ENCODE peak calls at places on chromosomes 7 and 10, in six cellular contexts. I is WTC11, W is NB4, Q is GM12878, V is HFFc6, X is A549. Z is an unnamed sample.

GRCh38 chr7:87359366-87359765 is 13.9 kb downstream of the CROT start:
- DNase-seq in I (no peak), W (no peak), Q (no peak), V (peak), X (no peak), Z (no peak)

GRCh38 chr10:108556176-108556575 is 1367.1 kb downstream of the XPNPEP1 start:
- DNase-seq in I (no peak), W (no peak), Q (no peak), V (no peak), X (no peak), Z (no peak)

GRCh38 chr10:117164878-117165556 is 26.9 kb upstream of the VAX1 start:
- DNase-seq in I (no peak), W (no peak), Q (no peak), V (no peak), X (no peak), Z (no peak)

GRCh38 chr7:158924956-158925355 is 68.6 kb downstream of the DYNC2I1 start:
- DNase-seq in I (no peak), W (no peak), Q (no peak), V (peak), X (no peak), Z (no peak)

GRCh38 chr7:105578496-105578895 is 2.8 kb downstream of the EFCAB10 start:
- DNase-seq in I (no peak), W (no peak), Q (no peak), V (no peak), X (no peak), Z (no peak)

GRCh38 chr7:141094336-141095070 is 20.6 kb downstream of the TMEM178B start:
- DNase-seq in I (no peak), W (no peak), Q (no peak), V (no peak), X (no peak), Z (no peak)

GRCh38 chr10:33333260-33334169 is 952 bp downstream of the NRP1 start:
- DNase-seq in I (no peak), W (peak), Q (no peak), V (no peak), X (peak), Z (no peak)

GRCh38 chr10:19412531-19412930 is 363.9 kb downstream of the MALRD1 start:
- DNase-seq in I (no peak), W (peak), Q (no peak), V (peak), X (no peak), Z (peak)

GRCh38 chr10:77925795-77926565 is 575 bp downstream of the DLG5 start:
- DNase-seq in I (peak), W (peak), Q (no peak), V (no peak), X (no peak), Z (peak)

GRCh38 chr10:77687018-77687417 is 49.4 kb upstream of the KCNMA1 start:
- DNase-seq in I (no peak), W (no peak), Q (no peak), V (no peak), X (no peak), Z (no peak)

GRCh38 chr7:135247746-135248471 is 14.3 kb downstream of the STRA8 start:
- DNase-seq in I (no peak), W (no peak), Q (no peak), V (no peak), X (no peak), Z (no peak)

GRCh38 chr10:13739178-13739577 is 152.4 kb downstream of the PRPF18 start:
- DNase-seq in I (no peak), W (no peak), Q (no peak), V (no peak), X (no peak), Z (no peak)

GRCh38 chr7:80279760-80280159 is 145.1 kb downstream of the GNAI1 start:
- DNase-seq in I (no peak), W (no peak), Q (no peak), V (no peak), X (no peak), Z (peak)

GRCh38 chr7:116139007-116139406 is 71.3 kb upstream of the TES start:
- DNase-seq in I (no peak), W (no peak), Q (no peak), V (no peak), X (no peak), Z (peak)

GRCh38 chr7:129066290-129067131 is 11.6 kb upstream of the TNPO3 start:
- DNase-seq in I (peak), W (peak), Q (no peak), V (peak), X (peak), Z (no peak)

GRCh38 chr10:34528320-34528719 is 286.8 kb downstream of the PARD3 start:
- DNase-seq in I (peak), W (no peak), Q (no peak), V (peak), X (peak), Z (no peak)

GRCh38 chr10:98577578-98577977 is 130.8 kb upstream of the HPS1 start:
- DNase-seq in I (no peak), W (no peak), Q (no peak), V (no peak), X (no peak), Z (no peak)

GRCh38 chr7:84949501-84949900 is 237.4 kb downstream of the SEMA3D start:
- DNase-seq in I (no peak), W (no peak), Q (no peak), V (no peak), X (no peak), Z (no peak)

GRCh38 chr7:38191791-38192190 is 13.7 kb downstream of the STARD3NL start:
- DNase-seq in I (no peak), W (no peak), Q (no peak), V (no peak), X (no peak), Z (no peak)

GRCh38 chr10:132232553-132232949 is 45.8 kb downstream of the DPYSL4 start:
- DNase-seq in I (no peak), W (peak), Q (no peak), V (no peak), X (no peak), Z (no peak)

GRCh38 chr7:582081-582835 is 62.6 kb upstream of the PDGFA start:
- DNase-seq in I (no peak), W (no peak), Q (no peak), V (no peak), X (no peak), Z (no peak)

GRCh38 chr7:149067869-149068268 is 22.6 kb downstream of the ZNF786 start:
- DNase-seq in I (no peak), W (peak), Q (no peak), V (no peak), X (no peak), Z (no peak)

GRCh38 chr10:115945696-115946445 is 327.1 kb downstream of the GFRA1 start:
- DNase-seq in I (no peak), W (no peak), Q (no peak), V (no peak), X (no peak), Z (no peak)

GRCh38 chr10:3968727-3969126 is 183.7 kb upstream of the KLF6 start:
- DNase-seq in I (no peak), W (no peak), Q (no peak), V (no peak), X (no peak), Z (no peak)

GRCh38 chr10:113177936-113178335 is 227.9 kb downstream of the TCF7L2 start:
- DNase-seq in I (no peak), W (no peak), Q (no peak), V (no peak), X (no peak), Z (no peak)

GRCh38 chr7:80937336-80937735 is 18.5 kb upstream of the SEMA3C start:
- DNase-seq in I (no peak), W (no peak), Q (no peak), V (no peak), X (no peak), Z (no peak)

GRCh38 chr7:44288811-44289340 is 36.5 kb downstream of the CAMK2B start:
- DNase-seq in I (peak), W (no peak), Q (no peak), V (no peak), X (no peak), Z (no peak)

GRCh38 chr10:94366382-94366781 is 3.6 kb upstream of the NOC3L start:
- DNase-seq in I (no peak), W (no peak), Q (no peak), V (no peak), X (no peak), Z (no peak)

GRCh38 chr10:61547297-61547696 is 94.1 kb upstream of the TMEM26 start:
- DNase-seq in I (no peak), W (no peak), Q (no peak), V (no peak), X (no peak), Z (no peak)

GRCh38 chr7:632831-633210 is 93.7 kb upstream of the DNAAF5 start:
- DNase-seq in I (no peak), W (no peak), Q (no peak), V (no peak), X (no peak), Z (no peak)

GRCh38 chr10:82150123-82150900 is 275.3 kb downstream of the NRG3 start:
- DNase-seq in I (peak), W (peak), Q (no peak), V (no peak), X (no peak), Z (peak)

GRCh38 chr7:151570366-151570915 is 50.7 kb upstream of the RHEB start:
- DNase-seq in I (no peak), W (peak), Q (no peak), V (no peak), X (no peak), Z (no peak)
- TF ChIP-seq CTCF in I (no peak), W (peak), Q (peak), V (peak), X (peak), Z (peak)

DNA sequence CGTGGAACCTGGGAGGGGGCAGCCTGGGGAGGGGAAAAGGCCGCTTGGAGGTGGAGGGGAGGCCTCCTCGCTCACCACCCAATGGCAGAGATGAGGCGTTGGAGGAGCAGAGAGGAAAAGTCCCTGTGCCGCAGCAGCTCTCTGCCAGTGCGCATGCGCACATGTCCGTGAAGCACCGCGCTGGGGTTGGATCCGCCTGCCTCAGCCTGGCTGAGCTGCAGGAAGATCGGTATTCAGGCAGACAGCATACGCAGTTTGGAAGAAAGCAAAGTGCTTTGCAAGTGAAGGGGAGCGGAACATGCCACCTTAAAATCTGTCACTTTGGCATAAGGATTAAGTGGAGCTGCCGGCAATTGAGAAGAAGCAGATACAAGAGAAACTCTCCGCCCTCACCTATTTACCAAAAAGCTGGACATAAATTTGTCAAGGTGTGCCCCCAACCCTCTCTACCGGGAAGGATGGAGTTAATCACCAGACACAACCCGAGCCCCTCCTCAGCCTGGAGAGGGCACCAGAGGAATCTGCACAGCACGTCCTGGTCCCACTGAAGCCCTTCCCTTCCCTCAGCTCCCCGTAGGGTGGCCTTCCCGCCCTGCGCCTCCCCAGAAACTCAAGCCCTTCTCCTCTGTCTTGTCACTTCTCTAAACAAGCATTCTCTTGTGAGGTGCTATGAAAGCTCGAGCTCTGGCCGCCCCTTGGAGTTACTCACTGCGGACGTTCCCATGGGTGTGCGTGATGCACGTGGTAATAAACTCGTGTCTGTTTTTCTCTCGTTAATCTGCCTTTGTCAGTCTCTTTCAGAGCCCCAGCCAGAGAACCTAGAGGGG is 32.2 kb upstream of the TMEM72 start:
- DNase-seq in I (peak), W (peak), Q (no peak), V (peak), X (peak), Z (peak)
- TF ChIP-seq CTCF in I (no peak), W (peak), Q (no peak), V (peak), X (no peak), Z (no peak)

GRCh38 chr7:2553831-2554581 is 1.3 kb downstream of the BRAT1 start:
- DNase-seq in I (no peak), W (no peak), Q (no peak), V (no peak), X (no peak), Z (no peak)

GRCh38 chr7:2553108-2553507 is 2.2 kb downstream of the BRAT1 start:
- DNase-seq in I (no peak), W (no peak), Q (no peak), V (no peak), X (no peak), Z (no peak)

GRCh38 chr7:2555121-2556052 is at the start of gene BRAT1:
- DNase-seq in I (peak), W (peak), Q (peak), V (peak), X (peak), Z (peak)

GRCh38 chr7:2551418-2551817 is 3.9 kb downstream of the BRAT1 start:
- DNase-seq in I (no peak), W (no peak), Q (no peak), V (no peak), X (no peak), Z (no peak)

GRCh38 chr7:2554654-2555053 is 670 bp downstream of the BRAT1 start:
- DNase-seq in I (no peak), W (peak), Q (no peak), V (no peak), X (no peak), Z (no peak)
- TF ChIP-seq CTCF in I (no peak), W (peak), Q (no peak), V (no peak), X (no peak), Z (no peak)

DNA sequence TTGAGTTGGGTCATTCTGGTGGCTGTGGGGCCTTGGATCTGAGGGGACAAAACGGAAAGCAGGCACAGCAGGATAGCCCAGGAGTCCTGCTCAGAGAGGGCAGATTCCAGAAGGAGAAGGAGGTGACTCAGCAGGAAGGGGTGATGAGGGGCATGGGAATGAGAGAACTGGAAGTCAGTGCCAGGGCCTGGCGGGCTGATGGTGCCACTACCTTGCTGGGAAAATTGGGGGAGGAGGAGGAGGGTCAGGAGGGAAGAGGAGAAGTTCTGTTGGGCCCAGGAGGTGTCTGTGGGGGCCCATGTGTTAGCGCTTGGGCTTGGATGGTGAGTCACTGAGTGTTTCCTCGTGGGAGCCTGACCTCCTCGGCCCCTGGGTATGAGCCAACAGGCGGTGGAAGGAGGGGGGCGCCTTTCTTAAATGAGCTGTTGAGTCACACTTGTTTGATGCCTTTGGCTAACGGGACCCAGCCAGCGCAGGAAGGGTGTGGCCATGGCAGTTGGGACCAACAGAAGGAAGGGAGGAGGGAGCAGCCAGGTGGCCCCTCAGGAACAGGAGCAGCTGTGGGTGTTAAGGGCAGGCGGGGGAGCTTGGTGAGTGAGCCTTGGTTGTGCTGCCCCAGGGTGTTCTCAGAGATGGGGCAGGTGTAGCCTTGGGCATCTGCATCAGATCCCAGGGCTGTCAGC is 130.0 kb upstream of the BTBD16 start:
- DNase-seq in I (no peak), W (peak), Q (no peak), V (peak), X (peak), Z (no peak)
- TF ChIP-seq CTCF in I (no peak), W (no peak), Q (no peak), V (peak), X (no peak), Z (no peak)